ENCODE peak calls at places on chromosomes 16 and 17, in six cellular contexts. V is breast epithelium, S is neuronal stem cell, K is hepatocyte, M is tibial artery, Q is Peyer's patch. L is an unnamed sample.

GRCh38 chr17:1985093-1985492 is 40.0 kb downstream of the RTN4RL1 start:
- DNase-seq in V (no peak), S (no peak), M (no peak), Q (no peak), K (no peak), L (no peak)

GRCh38 chr17:28641579-28641978 is 3.4 kb downstream of the BLTP2 start:
- DNase-seq in S (no peak), Q (no peak), K (no peak), M (no peak), V (no peak), L (no peak)

GRCh38 chr17:4945176-4945943 is 3.0 kb downstream of the PFN1 start:
- DNase-seq in S (no peak), M (peak; percentile 86), Q (peak; percentile 73), K (peak; percentile 82), V (peak; percentile 81), L (peak; percentile 92)

GRCh38 chr16:73887895-73888294 is 408.7 kb upstream of the PSMD7 start:
- DNase-seq in S (no peak), V (no peak), K (no peak), Q (no peak), M (no peak), L (no peak)

GRCh38 chr16:70736454-70737376 is 50.9 kb upstream of the MTSS2 start:
- DNase-seq in K (no peak), M (no peak), S (no peak), V (no peak), Q (no peak), L (no peak)

GRCh38 chr17:80068301-80069160 is 32.1 kb downstream of the CCDC40 start:
- DNase-seq in V (no peak), Q (no peak), S (no peak), K (peak; percentile 46), M (peak; percentile 41), L (no peak)

GRCh38 chr16:19884611-19885455 is at the start of gene GPRC5B:
- DNase-seq in V (no peak), S (no peak), M (no peak), K (peak; percentile 84), Q (no peak), L (no peak)

GRCh38 chr17:47700471-47701449 is 6.8 kb downstream of the TBKBP1 start:
- DNase-seq in M (no peak), V (no peak), Q (no peak), K (no peak), S (no peak), L (peak; percentile 49)

GRCh38 chr16:82695806-82696205 is 69.0 kb downstream of the CDH13 start:
- DNase-seq in V (no peak), Q (no peak), K (no peak), S (no peak), M (no peak), L (no peak)

GRCh38 chr16:79707867-79708266 is 107.3 kb upstream of the MAF start:
- DNase-seq in K (peak; percentile 30), S (no peak), M (peak; percentile 64), V (no peak), Q (no peak), L (peak; percentile 81)

GRCh38 chr17:79350516-79350915 is 260.3 kb downstream of the RBFOX3 start:
- DNase-seq in S (no peak), M (no peak), Q (no peak), K (no peak), V (no peak), L (no peak)

GRCh38 chr17:66431910-66432309 is 129.5 kb downstream of the PRKCA start:
- DNase-seq in K (no peak), M (no peak), S (no peak), Q (no peak), V (no peak), L (no peak)

GRCh38 chr17:66431080-66431795 is 128.8 kb downstream of the PRKCA start:
- DNase-seq in V (no peak), Q (no peak), M (no peak), K (no peak), S (no peak), L (no peak)

GRCh38 chr17:66432558-66432957 is 130.1 kb downstream of the PRKCA start:
- DNase-seq in M (no peak), Q (no peak), V (no peak), K (no peak), S (no peak), L (no peak)

GRCh38 chr17:66427134-66427533 is 124.7 kb downstream of the PRKCA start:
- DNase-seq in K (no peak), M (no peak), Q (no peak), V (no peak), S (no peak), L (no peak)

GRCh38 chr17:66429680-66430079 is 127.3 kb downstream of the PRKCA start:
- DNase-seq in V (no peak), S (no peak), K (no peak), M (no peak), Q (no peak), L (no peak)
- H3K4me1 ChIP-seq in V (peaks cover 7% of the 10 kb centered on the region), S (no peaks in the 10 kb centered on the region), K (peaks cover 9% of the 10 kb centered on the region), M (peaks cover 18% of the 10 kb centered on the region), Q (no peaks in the 10 kb centered on the region), L (peaks cover 22% of the 10 kb centered on the region)

DNA sequence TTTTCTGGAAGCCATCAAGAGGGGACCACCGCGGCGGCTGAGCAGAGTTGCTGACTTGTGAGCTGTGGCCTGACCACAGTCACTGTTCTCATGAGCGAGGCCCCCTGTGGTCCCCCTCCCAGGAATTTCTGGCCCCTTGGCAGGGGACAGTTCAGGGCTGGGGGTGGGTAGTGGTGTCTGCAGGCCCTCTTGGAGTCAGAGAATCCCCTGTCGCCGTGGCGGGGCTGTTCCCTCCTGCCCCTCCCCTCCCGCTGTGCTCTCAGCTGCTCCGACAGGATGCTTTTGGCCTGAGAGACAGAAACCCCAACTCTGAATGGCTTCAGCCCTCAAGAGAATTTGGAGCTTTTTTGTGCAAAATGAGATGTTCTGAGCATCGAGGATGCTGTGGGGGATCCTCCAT is 292.0 kb downstream of the SEC14L1 start:
- DNase-seq in Q (no peak), S (no peak), K (no peak), M (no peak), V (no peak), L (no peak)
- H3K4me1 ChIP-seq in Q (no peaks in the 10 kb centered on the region), S (peaks cover 61% of the 10 kb centered on the region), K (peaks cover 88% of the 10 kb centered on the region), M (peaks cover 86% of the 10 kb centered on the region), V (peaks cover 58% of the 10 kb centered on the region), L (peaks cover 87% of the 10 kb centered on the region)

DNA sequence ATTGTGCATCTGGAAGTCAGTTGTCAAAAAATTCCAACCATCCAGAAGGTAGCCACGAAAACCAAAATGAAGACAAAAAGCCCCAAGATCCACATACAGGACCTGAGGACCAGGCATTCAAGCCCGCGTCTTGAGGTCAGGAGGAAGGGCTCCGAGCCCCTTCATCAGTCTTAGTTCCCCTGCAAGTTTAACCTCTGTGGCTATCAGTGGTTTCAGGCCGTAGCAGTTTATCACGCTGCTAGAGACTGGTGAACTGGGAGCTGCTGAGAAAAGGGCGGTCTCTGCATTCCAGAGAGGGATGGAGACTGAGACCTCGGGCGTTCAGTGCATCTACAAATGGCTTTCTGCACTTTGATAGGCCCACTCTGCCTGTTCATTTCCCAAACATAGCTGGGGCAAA is 70.6 kb downstream of the IRF8 start:
- DNase-seq in S (no peak), Q (no peak), K (no peak), V (no peak), M (no peak), L (no peak)
- H3K4me1 ChIP-seq in S (peaks cover 9% of the 10 kb centered on the region), Q (no peaks in the 10 kb centered on the region), K (peaks cover 33% of the 10 kb centered on the region), V (no peaks in the 10 kb centered on the region), M (peaks cover 8% of the 10 kb centered on the region), L (no peaks in the 10 kb centered on the region)

GRCh38 chr16:88695218-88695617 is 8.9 kb upstream of the SNAI3 start:
- DNase-seq in M (no peak), V (no peak), Q (no peak), S (no peak), K (no peak), L (no peak)
- H3K4me1 ChIP-seq in M (no peaks in the 10 kb centered on the region), V (no peaks in the 10 kb centered on the region), Q (no peaks in the 10 kb centered on the region), S (no peaks in the 10 kb centered on the region), K (no peaks in the 10 kb centered on the region), L (peaks cover 14% of the 10 kb centered on the region)

GRCh38 chr17:82241183-82241925 is 12.5 kb downstream of the SLC16A3 start:
- DNase-seq in M (peak; percentile 88), V (no peak), S (no peak), Q (peak; percentile 50), K (no peak), L (peak; percentile 88)

GRCh38 chr17:82240506-82241182 is 11.8 kb downstream of the SLC16A3 start:
- DNase-seq in V (no peak), S (no peak), M (no peak), Q (no peak), K (no peak), L (no peak)

GRCh38 chr17:82242698-82242976 is 13.8 kb downstream of the SLC16A3 start:
- DNase-seq in K (no peak), Q (no peak), S (no peak), M (no peak), V (no peak), L (peak; percentile 65)

GRCh38 chr17:82242977-82243647 is 14.3 kb downstream of the SLC16A3 start:
- DNase-seq in M (peak; percentile 82), V (peak; percentile 85), Q (no peak), K (peak; percentile 74), S (no peak), L (no peak)

GRCh38 chr17:82241926-82242697 is 13.3 kb downstream of the SLC16A3 start:
- DNase-seq in V (no peak), M (no peak), K (no peak), Q (no peak), S (no peak), L (peak; percentile 71)
- H3K4me1 ChIP-seq in V (peaks cover 65% of the 10 kb centered on the region), M (peaks cover 83% of the 10 kb centered on the region), K (peaks cover 27% of the 10 kb centered on the region), Q (peaks cover 3% of the 10 kb centered on the region), S (no peaks in the 10 kb centered on the region), L (peaks cover 89% of the 10 kb centered on the region)

DNA sequence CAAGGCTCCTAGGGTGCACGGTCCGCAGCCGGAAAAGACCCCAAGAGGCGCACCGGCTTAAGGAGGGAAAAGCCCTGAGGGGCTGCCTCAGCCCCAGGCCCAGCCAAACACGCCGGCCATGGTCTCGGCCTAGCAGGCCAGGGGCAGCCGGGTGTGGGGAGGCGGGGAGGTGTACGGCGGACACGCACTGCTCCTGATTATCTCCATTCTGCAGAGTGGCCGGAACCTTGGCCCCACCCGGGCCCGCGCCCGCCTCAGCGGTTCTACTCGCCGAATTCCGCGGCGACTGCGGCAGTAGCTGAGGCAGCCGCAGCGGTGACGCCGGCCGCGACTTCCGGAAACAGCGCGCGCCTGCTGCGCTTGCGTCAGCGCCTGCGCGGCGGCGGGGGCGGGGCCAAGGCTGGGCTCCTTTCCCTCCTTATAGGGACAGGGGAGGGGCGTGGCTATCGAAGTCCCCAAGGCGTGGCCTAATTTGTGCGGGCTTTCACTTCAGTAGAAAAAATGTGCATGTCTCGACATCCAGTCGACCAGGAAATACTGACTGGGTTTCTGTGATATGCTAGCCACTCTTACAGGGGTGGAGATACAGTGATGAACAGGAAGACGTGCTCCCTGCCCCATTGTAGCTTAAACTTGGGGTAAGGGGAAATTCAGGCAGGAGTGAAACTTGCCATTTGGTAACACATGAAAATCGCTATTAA is at the start of gene PARN:
- DNase-seq in K (peak; percentile 99), S (peak; percentile 93), M (peak; percentile 95), V (peak; percentile 96), Q (peak; percentile 97), L (peak; percentile 97)
- H3K4me1 ChIP-seq in K (peaks cover 24% of the 10 kb centered on the region), S (peaks cover 12% of the 10 kb centered on the region), M (peaks cover 32% of the 10 kb centered on the region), V (peaks cover 19% of the 10 kb centered on the region), Q (no peaks in the 10 kb centered on the region), L (peaks cover 43% of the 10 kb centered on the region)